ENCODE peak calls at places on chromosomes 16 and 17, in nine cellular contexts. One of them, this sample, is unnamed.

GRCh38 chr17:68398731-68399637 is 58.3 kb downstream of the WIPI1 start:
- DNase-seq in cardiac muscle cell: peak; percentile 86
- DNase-seq in CD8-positive, alpha-beta memory T cell: no peak
- DNase-seq in CD8-positive, alpha-beta T cell: no peak
- DNase-seq in lung: peak; percentile 53
- DNase-seq in GM23338: peak; percentile 90
- DNase-seq in RWPE2: no peak
- DNase-seq in left ventricle myocardium inferior: peak; percentile 49
- DNase-seq in transverse colon: peak; percentile 46
- DNase-seq in this sample: no peak

GRCh38 chr17:66422181-66422580 is 119.8 kb downstream of the PRKCA start:
- DNase-seq in cardiac muscle cell: no peak
- DNase-seq in CD8-positive, alpha-beta memory T cell: no peak
- DNase-seq in CD8-positive, alpha-beta T cell: no peak
- DNase-seq in lung: no peak
- DNase-seq in GM23338: no peak
- DNase-seq in RWPE2: no peak
- DNase-seq in left ventricle myocardium inferior: no peak
- DNase-seq in transverse colon: no peak
- DNase-seq in this sample: no peak

GRCh38 chr16:86924537-86924936 is 346.2 kb downstream of the FOXL1 start:
- DNase-seq in cardiac muscle cell: peak; percentile 48
- DNase-seq in CD8-positive, alpha-beta memory T cell: no peak
- DNase-seq in CD8-positive, alpha-beta T cell: no peak
- DNase-seq in lung: no peak
- DNase-seq in GM23338: no peak
- DNase-seq in RWPE2: no peak
- DNase-seq in left ventricle myocardium inferior: no peak
- DNase-seq in transverse colon: no peak
- DNase-seq in this sample: no peak

GRCh38 chr17:36686123-36686669 is 84.8 kb downstream of the MRM1 start:
- DNase-seq in cardiac muscle cell: no peak
- DNase-seq in CD8-positive, alpha-beta memory T cell: no peak
- DNase-seq in CD8-positive, alpha-beta T cell: no peak
- DNase-seq in lung: no peak
- DNase-seq in GM23338: no peak
- DNase-seq in RWPE2: peak; percentile 77
- DNase-seq in left ventricle myocardium inferior: no peak
- DNase-seq in transverse colon: no peak
- DNase-seq in this sample: no peak

GRCh38 chr16:67391424-67392300 is 1.6 kb downstream of the TPPP3 start:
- DNase-seq in cardiac muscle cell: no peak
- DNase-seq in CD8-positive, alpha-beta memory T cell: no peak
- DNase-seq in CD8-positive, alpha-beta T cell: no peak
- DNase-seq in lung: no peak
- DNase-seq in GM23338: no peak
- DNase-seq in RWPE2: no peak
- DNase-seq in left ventricle myocardium inferior: no peak
- DNase-seq in transverse colon: no peak
- DNase-seq in this sample: no peak

GRCh38 chr17:63838586-63839184 is 3.8 kb downstream of the SMARCD2 start:
- DNase-seq in cardiac muscle cell: peak; percentile 94
- DNase-seq in CD8-positive, alpha-beta memory T cell: no peak
- DNase-seq in CD8-positive, alpha-beta T cell: no peak
- DNase-seq in lung: peak; percentile 90
- DNase-seq in GM23338: peak; percentile 47
- DNase-seq in RWPE2: peak; percentile 82
- DNase-seq in left ventricle myocardium inferior: peak; percentile 93
- DNase-seq in transverse colon: peak; percentile 82
- DNase-seq in this sample: peak; percentile 96

GRCh38 chr17:82876602-82877391 is 37.0 kb upstream of the ZNF750 start:
- DNase-seq in cardiac muscle cell: peak; percentile 81
- DNase-seq in CD8-positive, alpha-beta memory T cell: no peak
- DNase-seq in CD8-positive, alpha-beta T cell: no peak
- DNase-seq in lung: peak; percentile 87
- DNase-seq in GM23338: peak; percentile 36
- DNase-seq in RWPE2: no peak
- DNase-seq in left ventricle myocardium inferior: peak; percentile 78
- DNase-seq in transverse colon: peak; percentile 78
- DNase-seq in this sample: peak; percentile 85

GRCh38 chr17:20721151-20721550 is 141.6 kb downstream of the CDRT15L2 start:
- DNase-seq in cardiac muscle cell: peak; percentile 80
- DNase-seq in CD8-positive, alpha-beta memory T cell: no peak
- DNase-seq in CD8-positive, alpha-beta T cell: no peak
- DNase-seq in lung: no peak
- DNase-seq in GM23338: no peak
- DNase-seq in RWPE2: no peak
- DNase-seq in left ventricle myocardium inferior: no peak
- DNase-seq in transverse colon: no peak
- DNase-seq in this sample: no peak

GRCh38 chr17:58710948-58711552 is 18.6 kb downstream of the RAD51C start:
- DNase-seq in cardiac muscle cell: peak; percentile 79
- DNase-seq in CD8-positive, alpha-beta memory T cell: peak; percentile 3
- DNase-seq in CD8-positive, alpha-beta T cell: peak; percentile 9
- DNase-seq in lung: peak; percentile 35
- DNase-seq in GM23338: peak; percentile 90
- DNase-seq in RWPE2: no peak
- DNase-seq in left ventricle myocardium inferior: no peak
- DNase-seq in transverse colon: peak; percentile 10
- DNase-seq in this sample: no peak

GRCh38 chr16:4411684-4412083 is 4.7 kb downstream of the CORO7 start:
- DNase-seq in cardiac muscle cell: peak; percentile 62
- DNase-seq in CD8-positive, alpha-beta memory T cell: no peak
- DNase-seq in CD8-positive, alpha-beta T cell: no peak
- DNase-seq in lung: no peak
- DNase-seq in GM23338: no peak
- DNase-seq in RWPE2: no peak
- DNase-seq in left ventricle myocardium inferior: peak; percentile 83
- DNase-seq in transverse colon: no peak
- DNase-seq in this sample: no peak

GRCh38 chr16:4409081-4409932 is 7.1 kb downstream of the CORO7 start:
- DNase-seq in cardiac muscle cell: no peak
- DNase-seq in CD8-positive, alpha-beta memory T cell: no peak
- DNase-seq in CD8-positive, alpha-beta T cell: no peak
- DNase-seq in lung: no peak
- DNase-seq in GM23338: peak; percentile 45
- DNase-seq in RWPE2: peak; percentile 61
- DNase-seq in left ventricle myocardium inferior: no peak
- DNase-seq in transverse colon: no peak
- DNase-seq in this sample: no peak

GRCh38 chr16:4412159-4412558 is 4.2 kb downstream of the CORO7 start:
- DNase-seq in cardiac muscle cell: no peak
- DNase-seq in CD8-positive, alpha-beta memory T cell: no peak
- DNase-seq in CD8-positive, alpha-beta T cell: no peak
- DNase-seq in lung: no peak
- DNase-seq in GM23338: no peak
- DNase-seq in RWPE2: no peak
- DNase-seq in left ventricle myocardium inferior: no peak
- DNase-seq in transverse colon: no peak
- DNase-seq in this sample: no peak

GRCh38 chr16:4408323-4408690 is 8.1 kb downstream of the CORO7 start:
- DNase-seq in cardiac muscle cell: no peak
- DNase-seq in CD8-positive, alpha-beta memory T cell: no peak
- DNase-seq in CD8-positive, alpha-beta T cell: no peak
- DNase-seq in lung: no peak
- DNase-seq in GM23338: no peak
- DNase-seq in RWPE2: no peak
- DNase-seq in left ventricle myocardium inferior: no peak
- DNase-seq in transverse colon: no peak
- DNase-seq in this sample: no peak

DNA sequence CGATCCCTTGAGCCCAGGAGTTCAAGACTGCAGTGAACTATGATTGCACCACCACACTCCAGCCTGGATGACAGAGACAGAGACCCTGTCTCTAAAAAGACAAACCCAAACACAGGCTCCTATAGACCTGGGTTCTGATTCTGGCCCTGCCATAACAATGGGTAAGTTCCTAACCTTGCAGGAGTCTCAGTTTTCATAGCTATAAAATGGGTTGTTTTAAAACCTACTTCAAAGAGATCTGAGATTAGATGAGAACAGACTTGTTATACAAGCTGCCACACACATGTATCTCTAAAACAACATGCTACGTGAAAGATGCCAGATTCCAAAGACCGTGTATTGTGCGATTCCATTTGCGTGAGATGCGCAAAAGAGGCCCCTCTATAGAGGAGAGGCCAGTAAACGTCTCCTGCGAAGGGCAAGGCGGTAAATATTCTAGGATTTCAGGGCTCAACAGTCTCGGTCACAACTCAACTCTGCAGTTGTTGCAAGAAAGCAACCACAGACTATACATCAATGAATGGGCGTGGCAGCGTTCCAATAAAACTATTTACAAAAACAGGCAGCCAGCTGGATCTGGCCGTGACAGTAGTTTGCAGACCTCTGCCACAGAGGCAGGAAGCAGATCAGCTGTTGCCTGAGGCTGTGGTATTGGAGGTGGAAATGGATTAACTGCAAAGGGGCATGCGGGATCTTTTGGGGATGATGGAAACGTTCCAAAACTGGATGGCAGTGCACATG is 5.9 kb downstream of the CORO7 start:
- DNase-seq in cardiac muscle cell: peak; percentile 94
- DNase-seq in CD8-positive, alpha-beta memory T cell: no peak
- DNase-seq in CD8-positive, alpha-beta T cell: no peak
- DNase-seq in lung: no peak
- DNase-seq in GM23338: no peak
- DNase-seq in RWPE2: no peak
- DNase-seq in left ventricle myocardium inferior: no peak
- DNase-seq in transverse colon: peak; percentile 57
- DNase-seq in this sample: peak; percentile 67
- H3K36me3 ChIP-seq in cardiac muscle cell: no peaks in the 10 kb centered on the region
- H3K36me3 ChIP-seq in CD8-positive, alpha-beta memory T cell: peaks cover 72% of the 10 kb centered on the region
- H3K36me3 ChIP-seq in CD8-positive, alpha-beta T cell: peaks cover 66% of the 10 kb centered on the region
- H3K36me3 ChIP-seq in lung: no peaks in the 10 kb centered on the region
- H3K36me3 ChIP-seq in GM23338: no peaks in the 10 kb centered on the region
- H3K36me3 ChIP-seq in RWPE2: peaks cover 27% of the 10 kb centered on the region
- H3K36me3 ChIP-seq in left ventricle myocardium inferior: peaks cover 21% of the 10 kb centered on the region
- H3K36me3 ChIP-seq in transverse colon: peaks cover 7% of the 10 kb centered on the region
- H3K36me3 ChIP-seq in this sample: no peaks in the 10 kb centered on the region

DNA sequence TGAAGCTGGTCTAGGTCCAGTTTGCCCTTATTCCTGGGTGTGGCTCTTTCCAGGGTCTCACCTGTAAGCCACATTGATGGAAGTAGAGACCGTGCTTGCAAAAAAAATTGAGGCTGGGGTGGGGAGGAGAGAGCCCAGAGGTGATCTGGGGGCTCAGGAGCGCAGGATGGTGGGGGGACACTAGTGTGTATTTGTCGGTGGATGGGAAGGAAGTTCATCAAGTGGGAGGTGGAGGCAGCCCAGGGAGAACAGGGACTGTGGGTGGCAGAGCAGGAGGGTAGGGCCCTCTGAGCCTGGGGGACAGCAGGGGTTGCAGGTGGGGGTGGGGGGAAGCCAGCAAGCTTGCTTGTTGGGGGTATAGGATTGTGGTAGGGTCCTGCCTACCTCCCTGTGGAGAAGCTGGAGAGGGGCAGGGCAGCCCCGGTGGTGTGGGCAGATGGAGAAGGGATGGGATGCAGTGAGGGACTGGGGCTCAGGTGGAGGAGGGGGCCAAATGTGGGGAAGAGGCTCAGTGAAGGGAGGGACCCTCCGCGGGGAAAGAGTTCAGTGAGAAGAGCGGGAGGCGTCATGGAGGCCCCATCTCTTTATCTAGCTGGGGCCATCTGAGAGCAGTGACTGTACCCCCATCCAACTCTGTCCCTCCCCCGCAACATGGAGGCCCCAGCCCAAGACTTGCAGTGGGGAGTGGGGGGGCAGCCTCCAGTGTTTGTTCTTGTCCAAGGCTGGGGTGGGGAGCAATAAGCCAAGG is 17.3 kb upstream of the TMEM92 start:
- DNase-seq in cardiac muscle cell: no peak
- DNase-seq in CD8-positive, alpha-beta memory T cell: no peak
- DNase-seq in CD8-positive, alpha-beta T cell: no peak
- DNase-seq in lung: no peak
- DNase-seq in GM23338: no peak
- DNase-seq in RWPE2: no peak
- DNase-seq in left ventricle myocardium inferior: no peak
- DNase-seq in transverse colon: no peak
- DNase-seq in this sample: no peak
- H3K27ac ChIP-seq in cardiac muscle cell: no peak overlapping the region
- H3K27ac ChIP-seq in CD8-positive, alpha-beta memory T cell: no peak overlapping the region
- H3K27ac ChIP-seq in CD8-positive, alpha-beta T cell: no peak overlapping the region
- H3K27ac ChIP-seq in lung: no peak overlapping the region
- H3K27ac ChIP-seq in GM23338: no peak overlapping the region
- H3K27ac ChIP-seq in RWPE2: no peak overlapping the region
- H3K27ac ChIP-seq in left ventricle myocardium inferior: no peak overlapping the region
- H3K27ac ChIP-seq in transverse colon: no peak overlapping the region
- H3K27ac ChIP-seq in this sample: peak overlapping the region; percentile 62

GRCh38 chr17:47607481-47607880 is 42.2 kb upstream of the KPNB1 start:
- DNase-seq in cardiac muscle cell: no peak
- DNase-seq in CD8-positive, alpha-beta memory T cell: no peak
- DNase-seq in CD8-positive, alpha-beta T cell: no peak
- DNase-seq in lung: no peak
- DNase-seq in GM23338: no peak
- DNase-seq in RWPE2: no peak
- DNase-seq in left ventricle myocardium inferior: no peak
- DNase-seq in transverse colon: no peak
- DNase-seq in this sample: no peak

GRCh38 chr17:47604268-47604927 is 45.3 kb upstream of the KPNB1 start:
- DNase-seq in cardiac muscle cell: peak; percentile 49
- DNase-seq in CD8-positive, alpha-beta memory T cell: no peak
- DNase-seq in CD8-positive, alpha-beta T cell: no peak
- DNase-seq in lung: no peak
- DNase-seq in GM23338: no peak
- DNase-seq in RWPE2: no peak
- DNase-seq in left ventricle myocardium inferior: peak; percentile 29
- DNase-seq in transverse colon: no peak
- DNase-seq in this sample: no peak

GRCh38 chr17:47603830-47604229 is 45.9 kb upstream of the KPNB1 start:
- DNase-seq in cardiac muscle cell: no peak
- DNase-seq in CD8-positive, alpha-beta memory T cell: no peak
- DNase-seq in CD8-positive, alpha-beta T cell: no peak
- DNase-seq in lung: no peak
- DNase-seq in GM23338: no peak
- DNase-seq in RWPE2: no peak
- DNase-seq in left ventricle myocardium inferior: no peak
- DNase-seq in transverse colon: no peak
- DNase-seq in this sample: no peak

DNA sequence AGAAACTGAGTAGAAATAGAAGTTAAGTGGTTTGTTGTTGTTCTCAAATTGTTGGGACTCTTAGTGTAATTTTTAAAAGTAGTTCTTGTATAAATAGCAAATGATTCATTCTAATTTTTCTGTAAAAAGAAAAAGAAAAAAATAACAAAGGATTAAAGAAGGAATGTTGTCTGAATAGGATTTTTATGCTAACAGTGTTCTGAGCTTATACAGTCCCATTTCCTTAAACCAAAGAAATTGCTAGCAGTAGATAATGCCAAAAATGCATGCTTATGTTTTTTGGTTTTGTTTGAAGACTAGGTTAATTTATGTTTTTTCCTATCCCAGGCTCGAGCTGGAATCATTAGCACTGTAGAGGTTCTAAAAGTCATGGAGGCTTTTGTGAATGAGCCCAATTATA is 44.7 kb upstream of the KPNB1 start:
- DNase-seq in cardiac muscle cell: no peak
- DNase-seq in CD8-positive, alpha-beta memory T cell: no peak
- DNase-seq in CD8-positive, alpha-beta T cell: no peak
- DNase-seq in lung: no peak
- DNase-seq in GM23338: no peak
- DNase-seq in RWPE2: no peak
- DNase-seq in left ventricle myocardium inferior: no peak
- DNase-seq in transverse colon: no peak
- DNase-seq in this sample: no peak
- H3K36me3 ChIP-seq in cardiac muscle cell: peaks cover 68% of the 10 kb centered on the region
- H3K36me3 ChIP-seq in CD8-positive, alpha-beta memory T cell: peaks cover 10% of the 10 kb centered on the region
- H3K36me3 ChIP-seq in CD8-positive, alpha-beta T cell: peaks cover 22% of the 10 kb centered on the region
- H3K36me3 ChIP-seq in lung: peaks cover 20% of the 10 kb centered on the region
- H3K36me3 ChIP-seq in GM23338: peaks cover 34% of the 10 kb centered on the region
- H3K36me3 ChIP-seq in RWPE2: peaks cover 91% of the 10 kb centered on the region
- H3K36me3 ChIP-seq in left ventricle myocardium inferior: peaks cover 84% of the 10 kb centered on the region
- H3K36me3 ChIP-seq in transverse colon: peaks cover 53% of the 10 kb centered on the region
- H3K36me3 ChIP-seq in this sample: no peaks in the 10 kb centered on the region

GRCh38 chr16:47523342-47524006 is 62.3 kb downstream of the PHKB start:
- DNase-seq in cardiac muscle cell: no peak
- DNase-seq in CD8-positive, alpha-beta memory T cell: no peak
- DNase-seq in CD8-positive, alpha-beta T cell: no peak
- DNase-seq in lung: no peak
- DNase-seq in GM23338: peak; percentile 24
- DNase-seq in RWPE2: no peak
- DNase-seq in left ventricle myocardium inferior: no peak
- DNase-seq in transverse colon: no peak
- DNase-seq in this sample: no peak
- H3K27ac ChIP-seq in cardiac muscle cell: no peak overlapping the region
- H3K27ac ChIP-seq in CD8-positive, alpha-beta memory T cell: no peak overlapping the region
- H3K27ac ChIP-seq in CD8-positive, alpha-beta T cell: no peak overlapping the region
- H3K27ac ChIP-seq in lung: peak overlapping the region; percentile 29
- H3K27ac ChIP-seq in GM23338: no peak overlapping the region
- H3K27ac ChIP-seq in RWPE2: no peak overlapping the region
- H3K27ac ChIP-seq in left ventricle myocardium inferior: peak overlapping the region; percentile 62
- H3K27ac ChIP-seq in transverse colon: no peak overlapping the region
- H3K27ac ChIP-seq in this sample: no peak overlapping the region

This sample was measured in breast epithelium.